ENCODE peak calls at places on chromosomes 11 and 22, in seven cellular contexts. One of them, this sample, is unnamed.
A peak's percentile ranks its signal among the peaks of the same experiment; 100 is the strongest.

GRCh38 chr11:114295676-114296081 is 520 bp upstream of the NNMT start:
- DNase-seq in left cardiac atrium: no peak
- DNase-seq in stimulated activated naive B cell treated with anti-CD40 and anti-IgM and Interleukin-4, amounts not matched to agents 10 μg/mL and 1 μg/mL and 100 μg/mL, for 72 hours: no peak
- DNase-seq in fibroblast of lung: no peak
- DNase-seq in transverse colon: no peak
- DNase-seq in stimulated activated CD8-positive, alpha-beta memory T cell treated with anti-CD3 and anti-CD28 coated beads, Interleukin-15, amount 100 ng/mL, for 24 hours: no peak
- DNase-seq in non-pigmented ciliary epithelial cell: no peak
- DNase-seq in this sample: no peak

GRCh38 chr11:82831364-82831763 is 68.9 kb downstream of the PRCP start:
- DNase-seq in transverse colon: no peak
- DNase-seq in left cardiac atrium: no peak
- DNase-seq in non-pigmented ciliary epithelial cell: no peak
- DNase-seq in stimulated activated CD8-positive, alpha-beta memory T cell treated with anti-CD3 and anti-CD28 coated beads, Interleukin-15, amount 100 ng/mL, for 24 hours: no peak
- DNase-seq in stimulated activated naive B cell treated with anti-CD40 and anti-IgM and Interleukin-4, amounts not matched to agents 10 μg/mL and 1 μg/mL and 100 μg/mL, for 72 hours: no peak
- DNase-seq in fibroblast of lung: no peak
- DNase-seq in this sample: no peak

GRCh38 chr22:39598017-39598965 is 27.7 kb downstream of the CACNA1I start:
- DNase-seq in stimulated activated CD8-positive, alpha-beta memory T cell treated with anti-CD3 and anti-CD28 coated beads, Interleukin-15, amount 100 ng/mL, for 24 hours: peak; percentile 53
- DNase-seq in non-pigmented ciliary epithelial cell: no peak
- DNase-seq in left cardiac atrium: no peak
- DNase-seq in stimulated activated naive B cell treated with anti-CD40 and anti-IgM and Interleukin-4, amounts not matched to agents 10 μg/mL and 1 μg/mL and 100 μg/mL, for 72 hours: no peak
- DNase-seq in transverse colon: peak; percentile 89
- DNase-seq in fibroblast of lung: no peak
- DNase-seq in this sample: peak; percentile 62

GRCh38 chr11:77636738-77637344 is 753 bp downstream of the CLNS1A start:
- DNase-seq in stimulated activated CD8-positive, alpha-beta memory T cell treated with anti-CD3 and anti-CD28 coated beads, Interleukin-15, amount 100 ng/mL, for 24 hours: no peak
- DNase-seq in transverse colon: no peak
- DNase-seq in left cardiac atrium: no peak
- DNase-seq in fibroblast of lung: no peak
- DNase-seq in stimulated activated naive B cell treated with anti-CD40 and anti-IgM and Interleukin-4, amounts not matched to agents 10 μg/mL and 1 μg/mL and 100 μg/mL, for 72 hours: no peak
- DNase-seq in non-pigmented ciliary epithelial cell: no peak
- DNase-seq in this sample: no peak

GRCh38 chr11:27388869-27389268 is 25.9 kb upstream of the CCDC34 start:
- DNase-seq in stimulated activated CD8-positive, alpha-beta memory T cell treated with anti-CD3 and anti-CD28 coated beads, Interleukin-15, amount 100 ng/mL, for 24 hours: no peak
- DNase-seq in left cardiac atrium: no peak
- DNase-seq in fibroblast of lung: peak; percentile 71
- DNase-seq in stimulated activated naive B cell treated with anti-CD40 and anti-IgM and Interleukin-4, amounts not matched to agents 10 μg/mL and 1 μg/mL and 100 μg/mL, for 72 hours: no peak
- DNase-seq in transverse colon: no peak
- DNase-seq in non-pigmented ciliary epithelial cell: no peak
- DNase-seq in this sample: peak; percentile 2

GRCh38 chr11:121105851-121106250 is 4.8 kb downstream of the TECTA start:
- DNase-seq in non-pigmented ciliary epithelial cell: no peak
- DNase-seq in left cardiac atrium: no peak
- DNase-seq in stimulated activated CD8-positive, alpha-beta memory T cell treated with anti-CD3 and anti-CD28 coated beads, Interleukin-15, amount 100 ng/mL, for 24 hours: no peak
- DNase-seq in stimulated activated naive B cell treated with anti-CD40 and anti-IgM and Interleukin-4, amounts not matched to agents 10 μg/mL and 1 μg/mL and 100 μg/mL, for 72 hours: no peak
- DNase-seq in fibroblast of lung: no peak
- DNase-seq in transverse colon: no peak
- DNase-seq in this sample: no peak

GRCh38 chr22:19194751-19195536 is 16.4 kb upstream of the SLC25A1 start:
- DNase-seq in stimulated activated CD8-positive, alpha-beta memory T cell treated with anti-CD3 and anti-CD28 coated beads, Interleukin-15, amount 100 ng/mL, for 24 hours: no peak
- DNase-seq in non-pigmented ciliary epithelial cell: no peak
- DNase-seq in fibroblast of lung: no peak
- DNase-seq in stimulated activated naive B cell treated with anti-CD40 and anti-IgM and Interleukin-4, amounts not matched to agents 10 μg/mL and 1 μg/mL and 100 μg/mL, for 72 hours: no peak
- DNase-seq in left cardiac atrium: no peak
- DNase-seq in transverse colon: no peak
- DNase-seq in this sample: no peak

GRCh38 chr11:126712017-126712625 is 288.4 kb downstream of the KIRREL3 start:
- DNase-seq in fibroblast of lung: no peak
- DNase-seq in transverse colon: no peak
- DNase-seq in left cardiac atrium: no peak
- DNase-seq in stimulated activated naive B cell treated with anti-CD40 and anti-IgM and Interleukin-4, amounts not matched to agents 10 μg/mL and 1 μg/mL and 100 μg/mL, for 72 hours: no peak
- DNase-seq in stimulated activated CD8-positive, alpha-beta memory T cell treated with anti-CD3 and anti-CD28 coated beads, Interleukin-15, amount 100 ng/mL, for 24 hours: no peak
- DNase-seq in non-pigmented ciliary epithelial cell: no peak
- DNase-seq in this sample: no peak

GRCh38 chr11:64523456-64524187 is 67.4 kb upstream of the SLC22A12 start:
- DNase-seq in non-pigmented ciliary epithelial cell: no peak
- DNase-seq in fibroblast of lung: no peak
- DNase-seq in stimulated activated naive B cell treated with anti-CD40 and anti-IgM and Interleukin-4, amounts not matched to agents 10 μg/mL and 1 μg/mL and 100 μg/mL, for 72 hours: no peak
- DNase-seq in stimulated activated CD8-positive, alpha-beta memory T cell treated with anti-CD3 and anti-CD28 coated beads, Interleukin-15, amount 100 ng/mL, for 24 hours: no peak
- DNase-seq in left cardiac atrium: no peak
- DNase-seq in transverse colon: no peak
- DNase-seq in this sample: no peak

GRCh38 chr11:3947084-3947483 is 91.6 kb downstream of the STIM1 start:
- DNase-seq in stimulated activated CD8-positive, alpha-beta memory T cell treated with anti-CD3 and anti-CD28 coated beads, Interleukin-15, amount 100 ng/mL, for 24 hours: no peak
- DNase-seq in transverse colon: peak; percentile 42
- DNase-seq in non-pigmented ciliary epithelial cell: no peak
- DNase-seq in left cardiac atrium: no peak
- DNase-seq in stimulated activated naive B cell treated with anti-CD40 and anti-IgM and Interleukin-4, amounts not matched to agents 10 μg/mL and 1 μg/mL and 100 μg/mL, for 72 hours: no peak
- DNase-seq in fibroblast of lung: peak; percentile 70
- DNase-seq in this sample: peak; percentile 54

GRCh38 chr11:33622231-33622630 is 78.4 kb downstream of the C11orf91 start:
- DNase-seq in stimulated activated CD8-positive, alpha-beta memory T cell treated with anti-CD3 and anti-CD28 coated beads, Interleukin-15, amount 100 ng/mL, for 24 hours: no peak
- DNase-seq in fibroblast of lung: peak; percentile 90
- DNase-seq in left cardiac atrium: no peak
- DNase-seq in stimulated activated naive B cell treated with anti-CD40 and anti-IgM and Interleukin-4, amounts not matched to agents 10 μg/mL and 1 μg/mL and 100 μg/mL, for 72 hours: no peak
- DNase-seq in transverse colon: no peak
- DNase-seq in non-pigmented ciliary epithelial cell: peak; percentile 31
- DNase-seq in this sample: no peak

GRCh38 chr11:58905141-58905715 is 34.1 kb upstream of the GLYATL1 start:
- DNase-seq in stimulated activated naive B cell treated with anti-CD40 and anti-IgM and Interleukin-4, amounts not matched to agents 10 μg/mL and 1 μg/mL and 100 μg/mL, for 72 hours: no peak
- DNase-seq in transverse colon: no peak
- DNase-seq in non-pigmented ciliary epithelial cell: no peak
- DNase-seq in fibroblast of lung: peak; percentile 73
- DNase-seq in stimulated activated CD8-positive, alpha-beta memory T cell treated with anti-CD3 and anti-CD28 coated beads, Interleukin-15, amount 100 ng/mL, for 24 hours: no peak
- DNase-seq in left cardiac atrium: peak; percentile 37
- DNase-seq in this sample: no peak

GRCh38 chr11:95461348-95461747 is 230.3 kb upstream of the SESN3 start:
- DNase-seq in stimulated activated naive B cell treated with anti-CD40 and anti-IgM and Interleukin-4, amounts not matched to agents 10 μg/mL and 1 μg/mL and 100 μg/mL, for 72 hours: no peak
- DNase-seq in left cardiac atrium: no peak
- DNase-seq in fibroblast of lung: no peak
- DNase-seq in non-pigmented ciliary epithelial cell: no peak
- DNase-seq in transverse colon: no peak
- DNase-seq in stimulated activated CD8-positive, alpha-beta memory T cell treated with anti-CD3 and anti-CD28 coated beads, Interleukin-15, amount 100 ng/mL, for 24 hours: no peak
- DNase-seq in this sample: no peak